ENCODE peak calls at places on chromosomes 1 and 21, in eight cellular contexts. S, C, T, F, K, I, R and H are unnamed samples.

GRCh38 chr1:75079535-75080290 is 54.5 kb upstream of the LHX8 start:
- DNase-seq in S (no peak), C (no peak), T (no peak), F (no peak), K (no peak), I (no peak), R (no peak), H (no peak)

GRCh38 chr1:226626577-226626956 is 78.0 kb downstream of the STUM start:
- DNase-seq in S (peak), C (peak), T (peak), F (peak), K (peak), I (no peak), R (peak), H (peak)

GRCh38 chr1:201013991-201014815 is 9.3 kb downstream of the KIF21B start:
- DNase-seq in S (no peak), C (no peak), T (no peak), F (no peak), K (no peak), I (no peak), R (no peak), H (no peak)

GRCh38 chr1:157173900-157174410 is 35.8 kb upstream of the ETV3 start:
- DNase-seq in S (no peak), C (no peak), T (no peak), F (no peak), K (no peak), I (no peak), R (no peak), H (no peak)

GRCh38 chr1:224454337-224455055 is 19.9 kb upstream of the WDR26 start:
- DNase-seq in S (peak), C (no peak), T (no peak), F (no peak), K (no peak), I (no peak), R (no peak), H (no peak)

GRCh38 chr1:116075981-116076380 is 35.2 kb upstream of the MAB21L3 start:
- DNase-seq in S (no peak), C (no peak), T (no peak), F (no peak), K (no peak), I (no peak), R (no peak), H (no peak)

GRCh38 chr1:43666608-43667007 is 16.7 kb downstream of the KDM4A start:
- DNase-seq in S (no peak), C (no peak), T (no peak), F (peak), K (peak), I (no peak), R (no peak), H (no peak)

GRCh38 chr1:112960381-112960780 is 4.4 kb upstream of the SLC16A1 start:
- DNase-seq in S (no peak), C (no peak), T (no peak), F (no peak), K (no peak), I (no peak), R (no peak), H (no peak)

GRCh38 chr1:28926629-28927441 is 12.5 kb downstream of the EPB41 start:
- DNase-seq in S (no peak), C (no peak), T (peak), F (peak), K (no peak), I (no peak), R (no peak), H (no peak)

GRCh38 chr1:178931843-178932551 is 61.1 kb upstream of the ANGPTL1 start:
- DNase-seq in S (peak), C (no peak), T (no peak), F (peak), K (peak), I (no peak), R (peak), H (no peak)

GRCh38 chr1:51000160-51000559 is 30.1 kb downstream of the CDKN2C start:
- DNase-seq in S (no peak), C (no peak), T (no peak), F (no peak), K (no peak), I (no peak), R (no peak), H (no peak)

GRCh38 chr1:188386161-188386560 is 1557.4 kb downstream of the PLA2G4A start:
- DNase-seq in S (no peak), C (no peak), T (no peak), F (no peak), K (no peak), I (no peak), R (no peak), H (no peak)

GRCh38 chr1:94301186-94301585 is 63.8 kb upstream of the ARHGAP29 start:
- DNase-seq in S (no peak), C (no peak), T (no peak), F (no peak), K (no peak), I (no peak), R (no peak), H (no peak)

GRCh38 chr1:54973205-54973921 is 7.1 kb upstream of the TMEM61 start:
- DNase-seq in S (no peak), C (no peak), T (no peak), F (peak), K (peak), I (no peak), R (no peak), H (no peak)

GRCh38 chr1:73065585-73065984 is 783.2 kb upstream of the NEGR1 start:
- DNase-seq in S (no peak), C (no peak), T (no peak), F (no peak), K (no peak), I (no peak), R (no peak), H (no peak)

GRCh38 chr1:38476784-38477175 is 382.8 kb downstream of the RRAGC start:
- DNase-seq in S (no peak), C (no peak), T (no peak), F (no peak), K (no peak), I (no peak), R (no peak), H (no peak)

GRCh38 chr1:223771814-223772770 is 59.8 kb downstream of the CAPN2 start:
- DNase-seq in S (no peak), C (no peak), T (peak), F (peak), K (peak), I (no peak), R (peak), H (no peak)

GRCh38 chr1:232884262-232884661 is 66.1 kb upstream of the NTPCR start:
- DNase-seq in S (no peak), C (no peak), T (no peak), F (peak), K (peak), I (no peak), R (no peak), H (no peak)

GRCh38 chr1:93617670-93618488 is 63.8 kb downstream of the BCAR3 start:
- DNase-seq in S (peak), C (peak), T (no peak), F (no peak), K (no peak), I (no peak), R (no peak), H (no peak)

GRCh38 chr1:13587256-13588030 is 3.8 kb downstream of the PDPN start:
- DNase-seq in S (no peak), C (no peak), T (no peak), F (no peak), K (peak), I (no peak), R (no peak), H (no peak)

GRCh38 chr1:205590777-205591513 is 40.9 kb downstream of the ELK4 start:
- DNase-seq in S (no peak), C (no peak), T (no peak), F (no peak), K (no peak), I (no peak), R (no peak), H (peak)

GRCh38 chr1:35097224-35097623 is 18.0 kb downstream of the ZMYM1 start:
- DNase-seq in S (no peak), C (no peak), T (no peak), F (no peak), K (peak), I (no peak), R (no peak), H (no peak)

GRCh38 chr1:230807029-230807428 is 59.8 kb downstream of the CAPN9 start:
- DNase-seq in S (peak), C (peak), T (no peak), F (no peak), K (no peak), I (no peak), R (peak), H (peak)

GRCh38 chr1:30697977-30698376 is 25.4 kb downstream of the MATN1 start:
- DNase-seq in S (peak), C (no peak), T (no peak), F (peak), K (no peak), I (no peak), R (no peak), H (no peak)

GRCh38 chr1:8396912-8397406 is 79.0 kb downstream of the SLC45A1 start:
- DNase-seq in S (no peak), C (no peak), T (peak), F (peak), K (peak), I (no peak), R (peak), H (no peak)

GRCh38 chr1:170732262-170732595 is 68.3 kb downstream of the PRRX1 start:
- DNase-seq in S (no peak), C (no peak), T (no peak), F (peak), K (no peak), I (no peak), R (no peak), H (no peak)

GRCh38 chr1:93442276-93442675 is 5.6 kb upstream of the FNBP1L start:
- DNase-seq in S (peak), C (no peak), T (no peak), F (no peak), K (no peak), I (no peak), R (no peak), H (no peak)

GRCh38 chr1:17272066-17272465 is 23.2 kb downstream of the PADI3 start:
- DNase-seq in S (no peak), C (no peak), T (no peak), F (no peak), K (no peak), I (no peak), R (no peak), H (no peak)

GRCh38 chr1:17276568-17276967 is 27.7 kb downstream of the PADI3 start:
- DNase-seq in S (no peak), C (no peak), T (no peak), F (peak), K (peak), I (no peak), R (no peak), H (no peak)

GRCh38 chr1:17273096-17273495 is 24.2 kb downstream of the PADI3 start:
- DNase-seq in S (no peak), C (no peak), T (no peak), F (no peak), K (no peak), I (no peak), R (no peak), H (no peak)

GRCh38 chr1:17272641-17273040 is 23.7 kb downstream of the PADI3 start:
- DNase-seq in S (no peak), C (no peak), T (no peak), F (no peak), K (no peak), I (no peak), R (no peak), H (no peak)

GRCh38 chr1:17274186-17275170 is 25.6 kb downstream of the PADI3 start:
- DNase-seq in S (peak), C (no peak), T (peak), F (peak), K (peak), I (no peak), R (no peak), H (no peak)
- TF ChIP-seq CTCF in S (no peak), C (peak), T (peak), F (peak), K (peak), I (peak), R (no peak), H (peak)

DNA sequence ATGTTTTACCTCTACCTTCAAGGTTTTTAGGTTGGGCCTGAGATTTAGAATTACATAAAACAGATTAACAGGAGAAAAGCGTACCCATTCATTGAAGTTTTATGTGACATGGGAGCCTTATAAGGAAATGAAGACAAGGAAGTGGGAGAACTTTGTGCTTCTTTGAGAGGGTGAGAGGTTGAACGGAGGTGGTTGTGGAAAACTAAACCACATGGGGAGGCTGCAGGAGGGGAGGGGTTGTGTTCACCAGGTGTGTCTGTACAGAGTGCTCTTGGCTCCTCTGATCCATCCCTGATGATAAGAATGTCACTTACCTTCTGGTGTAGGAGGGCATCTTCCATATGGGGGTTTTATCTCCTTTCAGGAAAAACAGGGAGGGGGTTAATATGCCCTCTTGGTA is 2.7 kb downstream of the SLX9 start:
- DNase-seq in S (no peak), C (no peak), T (no peak), F (no peak), K (no peak), I (no peak), R (no peak), H (no peak)
- TF ChIP-seq CTCF in S (no peak), C (no peak), T (no peak), F (no peak), K (no peak), I (no peak), R (no peak), H (no peak)

GRCh38 chr21:42670884-42671283 is 17.5 kb downstream of the PDE9A start:
- DNase-seq in S (no peak), C (peak), T (no peak), F (no peak), K (no peak), I (no peak), R (no peak), H (no peak)

GRCh38 chr21:42670058-42670830 is 16.8 kb downstream of the PDE9A start:
- DNase-seq in S (no peak), C (no peak), T (no peak), F (no peak), K (no peak), I (no peak), R (no peak), H (no peak)

GRCh38 chr21:42668193-42668592 is 14.8 kb downstream of the PDE9A start:
- DNase-seq in S (no peak), C (peak), T (no peak), F (no peak), K (no peak), I (no peak), R (no peak), H (no peak)

GRCh38 chr21:42668620-42669019 is 15.2 kb downstream of the PDE9A start:
- DNase-seq in S (no peak), C (peak), T (no peak), F (no peak), K (no peak), I (no peak), R (no peak), H (no peak)

DNA sequence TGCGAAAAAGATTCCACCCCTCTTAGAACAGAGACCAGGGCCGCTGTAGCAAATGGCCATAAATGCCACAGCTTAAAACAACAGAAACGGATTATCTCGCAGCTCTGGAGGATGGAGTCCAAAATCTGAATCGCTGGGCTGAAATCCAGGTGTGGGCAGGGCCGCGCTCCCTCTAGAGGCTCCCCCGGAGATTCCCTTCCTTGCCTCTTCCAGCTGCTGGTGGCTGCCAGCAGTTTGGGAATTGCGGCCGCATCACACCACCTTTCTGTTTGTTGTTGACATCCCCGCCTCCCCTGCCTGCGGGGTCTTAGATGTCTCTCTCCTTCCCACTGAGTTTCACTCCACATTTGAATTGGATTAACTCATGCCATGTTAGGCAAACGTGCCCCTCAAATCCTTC is 15.6 kb downstream of the PDE9A start:
- DNase-seq in S (no peak), C (peak), T (no peak), F (no peak), K (no peak), I (no peak), R (no peak), H (no peak)
- TF ChIP-seq CTCF in S (no peak), C (no peak), T (no peak), F (no peak), K (peak), I (peak), R (no peak), H (no peak)

DNA sequence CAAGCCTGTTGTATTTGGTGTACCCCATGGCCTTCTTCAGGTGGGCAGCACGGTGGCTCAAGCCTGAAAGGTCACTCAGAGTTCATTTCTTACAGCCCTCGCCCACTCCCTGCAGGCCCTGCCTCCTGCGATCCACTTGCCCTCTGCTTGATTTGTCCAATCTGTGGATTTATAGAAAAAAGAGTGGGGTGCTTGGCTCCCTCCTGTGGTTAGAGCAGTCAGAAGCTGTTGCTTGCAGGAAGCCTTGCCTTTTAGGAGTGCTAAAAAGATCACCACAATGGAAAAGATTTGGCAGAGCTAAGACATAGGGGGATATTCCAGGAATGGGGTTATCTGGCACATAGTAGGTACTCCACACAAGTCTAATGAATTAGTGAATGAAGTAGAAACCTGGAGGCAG is 108.0 kb upstream of the TRABD2B start:
- DNase-seq in S (no peak), C (no peak), T (no peak), F (no peak), K (no peak), I (no peak), R (no peak), H (no peak)
- TF ChIP-seq CTCF in S (peak), C (no peak), T (no peak), F (no peak), K (no peak), I (peak), R (peak), H (peak)

GRCh38 chr1:220878223-220879081 is 791 bp upstream of the HLX start:
- DNase-seq in S (peak), C (peak), T (peak), F (no peak), K (peak), I (no peak), R (no peak), H (no peak)

GRCh38 chr1:220880367-220880680 is 1.1 kb downstream of the HLX start:
- DNase-seq in S (no peak), C (no peak), T (no peak), F (no peak), K (peak), I (no peak), R (no peak), H (no peak)

GRCh38 chr1:220879509-220880366 is 495 bp downstream of the HLX start:
- DNase-seq in S (peak), C (peak), T (peak), F (peak), K (peak), I (no peak), R (no peak), H (no peak)

GRCh38 chr1:220877348-220878095 is 1.7 kb upstream of the HLX start:
- DNase-seq in S (no peak), C (no peak), T (peak), F (no peak), K (peak), I (no peak), R (no peak), H (no peak)

GRCh38 chr1:220879090-220879508 is at the start of gene HLX:
- DNase-seq in S (peak), C (peak), T (peak), F (peak), K (peak), I (peak), R (peak), H (no peak)
- TF ChIP-seq CTCF in S (no peak), C (no peak), T (no peak), F (no peak), K (no peak), I (no peak), R (no peak), H (no peak)

DNA sequence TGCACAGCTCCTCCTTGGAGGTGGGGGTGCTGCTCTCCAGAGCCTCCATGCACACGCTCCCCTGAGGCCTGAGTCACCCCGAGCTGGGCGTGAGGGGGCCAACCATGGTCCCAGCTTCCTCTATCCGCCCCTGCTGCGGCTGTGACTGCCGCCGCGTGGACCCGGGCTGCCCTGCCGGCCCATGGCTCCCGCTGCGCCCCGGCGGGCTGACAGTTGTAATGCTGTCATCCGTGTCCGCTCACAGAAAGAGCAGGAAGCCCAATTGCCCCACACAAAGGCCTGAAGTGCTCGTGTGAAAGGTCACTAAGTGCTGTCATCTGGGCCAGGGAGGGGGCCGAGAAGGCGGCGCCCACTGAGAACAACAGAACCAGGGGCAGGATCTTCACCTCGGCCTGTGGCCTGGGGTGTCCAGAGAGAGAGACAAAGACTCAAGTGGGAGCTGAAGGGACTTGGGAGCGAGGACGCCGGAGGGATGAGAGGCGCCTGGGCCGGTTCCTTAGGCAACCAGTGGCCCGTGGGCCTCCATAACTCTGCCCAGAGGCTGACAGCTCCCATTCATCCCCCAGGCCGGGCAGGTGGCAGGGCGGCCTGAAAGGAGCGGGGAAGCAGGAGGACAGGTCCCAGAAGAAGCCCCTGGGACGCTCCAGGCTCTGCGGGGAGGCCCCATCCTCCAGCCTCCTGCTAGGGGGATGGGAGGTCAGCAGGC is 31.5 kb downstream of the OLIG1 start:
- DNase-seq in S (no peak), C (no peak), T (no peak), F (no peak), K (no peak), I (no peak), R (no peak), H (no peak)
- TF ChIP-seq CTCF in S (no peak), C (no peak), T (no peak), F (no peak), K (no peak), I (no peak), R (no peak), H (peak)